ENCODE peak calls at places on chromosomes 6 and 20, in six cellular contexts. One of them, this sample, is unnamed. For H3K9me3, the result is how much of the 10 kb centered on the place peaks cover.

GRCh38 chr6:1561355-1561754 is 48.4 kb upstream of the FOXC1 start:
- DNase-seq in aorta: no peak
- DNase-seq in T-helper 17 cell: no peak
- DNase-seq in uterus: no peak
- DNase-seq in Panc1: no peak
- DNase-seq in CD8-positive, alpha-beta memory T cell: no peak
- DNase-seq in this sample: no peak

GRCh38 chr6:21098744-21099143 is 494.8 kb upstream of the SOX4 start:
- DNase-seq in aorta: no peak
- DNase-seq in T-helper 17 cell: no peak
- DNase-seq in uterus: no peak
- DNase-seq in Panc1: no peak
- DNase-seq in CD8-positive, alpha-beta memory T cell: no peak
- DNase-seq in this sample: no peak

GRCh38 chr6:110017946-110018345 is 39.8 kb downstream of the GPR6 start:
- DNase-seq in T-helper 17 cell: no peak
- DNase-seq in Panc1: no peak
- DNase-seq in uterus: no peak
- DNase-seq in aorta: no peak
- DNase-seq in CD8-positive, alpha-beta memory T cell: no peak
- DNase-seq in this sample: no peak

GRCh38 chr6:161091972-161092701 is 100.6 kb downstream of the MAP3K4 start:
- DNase-seq in Panc1: no peak
- DNase-seq in T-helper 17 cell: no peak
- DNase-seq in aorta: no peak
- DNase-seq in uterus: peak
- DNase-seq in CD8-positive, alpha-beta memory T cell: no peak
- DNase-seq in this sample: peak

GRCh38 chr6:110856296-110856695 is 18.3 kb upstream of the AMD1 start:
- DNase-seq in aorta: no peak
- DNase-seq in uterus: no peak
- DNase-seq in T-helper 17 cell: no peak
- DNase-seq in Panc1: no peak
- DNase-seq in CD8-positive, alpha-beta memory T cell: no peak
- DNase-seq in this sample: no peak

GRCh38 chr20:32470025-32470861 is 112.1 kb downstream of the ASXL1 start:
- DNase-seq in aorta: no peak
- DNase-seq in CD8-positive, alpha-beta memory T cell: no peak
- DNase-seq in T-helper 17 cell: no peak
- DNase-seq in Panc1: no peak
- DNase-seq in uterus: peak
- DNase-seq in this sample: peak

GRCh38 chr6:142458857-142459256 is 157.1 kb downstream of the ADGRG6 start:
- DNase-seq in uterus: no peak
- DNase-seq in CD8-positive, alpha-beta memory T cell: no peak
- DNase-seq in aorta: no peak
- DNase-seq in T-helper 17 cell: no peak
- DNase-seq in Panc1: no peak
- DNase-seq in this sample: no peak

GRCh38 chr20:61960836-61961235 is 104.8 kb downstream of the TAF4 start:
- DNase-seq in T-helper 17 cell: no peak
- DNase-seq in uterus: no peak
- DNase-seq in Panc1: no peak
- DNase-seq in CD8-positive, alpha-beta memory T cell: no peak
- DNase-seq in aorta: peak
- DNase-seq in this sample: no peak

GRCh38 chr20:2399390-2399789 is 18.7 kb downstream of the TGM6 start:
- DNase-seq in uterus: no peak
- DNase-seq in Panc1: no peak
- DNase-seq in aorta: no peak
- DNase-seq in T-helper 17 cell: no peak
- DNase-seq in CD8-positive, alpha-beta memory T cell: no peak
- DNase-seq in this sample: no peak

GRCh38 chr6:17966451-17966850 is 21.0 kb downstream of the KIF13A start:
- DNase-seq in aorta: no peak
- DNase-seq in T-helper 17 cell: no peak
- DNase-seq in CD8-positive, alpha-beta memory T cell: no peak
- DNase-seq in Panc1: no peak
- DNase-seq in uterus: no peak
- DNase-seq in this sample: no peak

GRCh38 chr6:144714031-144714732 is 429.0 kb downstream of the UTRN start:
- DNase-seq in Panc1: no peak
- DNase-seq in uterus: no peak
- DNase-seq in T-helper 17 cell: no peak
- DNase-seq in CD8-positive, alpha-beta memory T cell: no peak
- DNase-seq in aorta: no peak
- DNase-seq in this sample: no peak

GRCh38 chr6:170206317-170206621 is 84.6 kb downstream of the DLL1 start:
- DNase-seq in aorta: no peak
- DNase-seq in uterus: no peak
- DNase-seq in T-helper 17 cell: no peak
- DNase-seq in Panc1: no peak
- DNase-seq in CD8-positive, alpha-beta memory T cell: no peak
- DNase-seq in this sample: no peak

GRCh38 chr6:13262302-13263006 is 65.9 kb downstream of the TBC1D7 start:
- DNase-seq in Panc1: no peak
- DNase-seq in CD8-positive, alpha-beta memory T cell: no peak
- DNase-seq in uterus: no peak
- DNase-seq in T-helper 17 cell: no peak
- DNase-seq in aorta: no peak
- DNase-seq in this sample: no peak

GRCh38 chr6:79684821-79685220 is 53.7 kb downstream of the SH3BGRL2 start:
- DNase-seq in T-helper 17 cell: no peak
- DNase-seq in Panc1: no peak
- DNase-seq in CD8-positive, alpha-beta memory T cell: no peak
- DNase-seq in uterus: no peak
- DNase-seq in aorta: no peak
- DNase-seq in this sample: peak

GRCh38 chr6:155126727-155127439 is 131.8 kb downstream of the TIAM2 start:
- DNase-seq in uterus: no peak
- DNase-seq in Panc1: peak
- DNase-seq in T-helper 17 cell: no peak
- DNase-seq in aorta: no peak
- DNase-seq in CD8-positive, alpha-beta memory T cell: no peak
- DNase-seq in this sample: peak

GRCh38 chr20:64115171-64115911 is 8.0 kb upstream of the NPBWR2 start:
- DNase-seq in aorta: peak
- DNase-seq in uterus: no peak
- DNase-seq in CD8-positive, alpha-beta memory T cell: no peak
- DNase-seq in Panc1: no peak
- DNase-seq in T-helper 17 cell: no peak
- DNase-seq in this sample: no peak

GRCh38 chr6:4372866-4373265 is 237.5 kb upstream of the ECI2 start:
- DNase-seq in uterus: no peak
- DNase-seq in Panc1: no peak
- DNase-seq in CD8-positive, alpha-beta memory T cell: no peak
- DNase-seq in aorta: no peak
- DNase-seq in T-helper 17 cell: no peak
- DNase-seq in this sample: no peak

GRCh38 chr6:121305957-121306607 is 28.2 kb downstream of the TBC1D32 start:
- DNase-seq in Panc1: peak
- DNase-seq in T-helper 17 cell: no peak
- DNase-seq in uterus: no peak
- DNase-seq in aorta: no peak
- DNase-seq in CD8-positive, alpha-beta memory T cell: no peak
- DNase-seq in this sample: peak

GRCh38 chr6:15434263-15434662 is 188.4 kb downstream of the JARID2 start:
- DNase-seq in CD8-positive, alpha-beta memory T cell: no peak
- DNase-seq in T-helper 17 cell: no peak
- DNase-seq in aorta: no peak
- DNase-seq in Panc1: no peak
- DNase-seq in uterus: no peak
- DNase-seq in this sample: no peak

GRCh38 chr6:142174681-142175080 is 27.6 kb downstream of the VTA1 start:
- DNase-seq in aorta: no peak
- DNase-seq in uterus: no peak
- DNase-seq in T-helper 17 cell: no peak
- DNase-seq in Panc1: no peak
- DNase-seq in CD8-positive, alpha-beta memory T cell: no peak
- DNase-seq in this sample: no peak

GRCh38 chr20:50855498-50856474 is 60.9 kb downstream of the BCAS4 start:
- DNase-seq in aorta: no peak
- DNase-seq in T-helper 17 cell: no peak
- DNase-seq in uterus: no peak
- DNase-seq in CD8-positive, alpha-beta memory T cell: no peak
- DNase-seq in Panc1: no peak
- DNase-seq in this sample: no peak

GRCh38 chr6:119581220-119581619 is 231.7 kb upstream of the MAN1A1 start:
- DNase-seq in CD8-positive, alpha-beta memory T cell: no peak
- DNase-seq in T-helper 17 cell: no peak
- DNase-seq in uterus: no peak
- DNase-seq in aorta: no peak
- DNase-seq in Panc1: no peak
- DNase-seq in this sample: no peak

GRCh38 chr6:152348116-152348515 is 289.0 kb downstream of the SYNE1 start:
- DNase-seq in Panc1: no peak
- DNase-seq in uterus: no peak
- DNase-seq in aorta: no peak
- DNase-seq in T-helper 17 cell: no peak
- DNase-seq in CD8-positive, alpha-beta memory T cell: no peak
- DNase-seq in this sample: peak

GRCh38 chr6:144302701-144303351 is 17.7 kb downstream of the UTRN start:
- DNase-seq in aorta: no peak
- DNase-seq in Panc1: no peak
- DNase-seq in CD8-positive, alpha-beta memory T cell: no peak
- DNase-seq in uterus: no peak
- DNase-seq in T-helper 17 cell: no peak
- DNase-seq in this sample: no peak

GRCh38 chr20:15069355-15069754 is 731.9 kb upstream of the FLRT3 start:
- DNase-seq in CD8-positive, alpha-beta memory T cell: no peak
- DNase-seq in uterus: no peak
- DNase-seq in aorta: no peak
- DNase-seq in Panc1: no peak
- DNase-seq in T-helper 17 cell: no peak
- DNase-seq in this sample: no peak

GRCh38 chr6:56652994-56653393 is 10.3 kb upstream of the DST start:
- DNase-seq in uterus: no peak
- DNase-seq in CD8-positive, alpha-beta memory T cell: no peak
- DNase-seq in T-helper 17 cell: no peak
- DNase-seq in Panc1: no peak
- DNase-seq in aorta: no peak
- DNase-seq in this sample: peak

GRCh38 chr6:131995924-131996323 is 44.8 kb upstream of the CCN2 start:
- DNase-seq in uterus: no peak
- DNase-seq in Panc1: peak
- DNase-seq in aorta: no peak
- DNase-seq in T-helper 17 cell: no peak
- DNase-seq in CD8-positive, alpha-beta memory T cell: no peak
- DNase-seq in this sample: peak

GRCh38 chr6:109606362-109606761 is 84.6 kb downstream of the AK9 start:
- DNase-seq in aorta: no peak
- DNase-seq in T-helper 17 cell: no peak
- DNase-seq in uterus: no peak
- DNase-seq in CD8-positive, alpha-beta memory T cell: no peak
- DNase-seq in Panc1: no peak
- DNase-seq in this sample: no peak

GRCh38 chr6:150269857-150270223 is 99.0 kb upstream of the IYD start:
- DNase-seq in uterus: no peak
- DNase-seq in Panc1: no peak
- DNase-seq in T-helper 17 cell: no peak
- DNase-seq in aorta: no peak
- DNase-seq in CD8-positive, alpha-beta memory T cell: no peak
- DNase-seq in this sample: peak

GRCh38 chr6:159304641-159305040 is 135.4 kb downstream of the FNDC1 start:
- DNase-seq in uterus: no peak
- DNase-seq in T-helper 17 cell: no peak
- DNase-seq in Panc1: no peak
- DNase-seq in aorta: no peak
- DNase-seq in CD8-positive, alpha-beta memory T cell: no peak
- DNase-seq in this sample: no peak

GRCh38 chr6:159303784-159304183 is 134.6 kb downstream of the FNDC1 start:
- DNase-seq in uterus: no peak
- DNase-seq in Panc1: no peak
- DNase-seq in aorta: no peak
- DNase-seq in CD8-positive, alpha-beta memory T cell: no peak
- DNase-seq in T-helper 17 cell: no peak
- DNase-seq in this sample: no peak

GRCh38 chr6:159307246-159307790 is 138.1 kb downstream of the FNDC1 start:
- DNase-seq in CD8-positive, alpha-beta memory T cell: no peak
- DNase-seq in T-helper 17 cell: no peak
- DNase-seq in Panc1: no peak
- DNase-seq in aorta: no peak
- DNase-seq in uterus: no peak
- DNase-seq in this sample: no peak

GRCh38 chr6:159305159-159305558 is 136.0 kb downstream of the FNDC1 start:
- DNase-seq in Panc1: no peak
- DNase-seq in T-helper 17 cell: no peak
- DNase-seq in aorta: no peak
- DNase-seq in CD8-positive, alpha-beta memory T cell: no peak
- DNase-seq in uterus: no peak
- DNase-seq in this sample: no peak

GRCh38 chr6:159306134-159306537 is 136.9 kb downstream of the FNDC1 start:
- DNase-seq in Panc1: no peak
- DNase-seq in uterus: no peak
- DNase-seq in aorta: no peak
- DNase-seq in T-helper 17 cell: no peak
- DNase-seq in CD8-positive, alpha-beta memory T cell: no peak
- DNase-seq in this sample: no peak
- H3K9me3 ChIP-seq in Panc1: under half
- H3K9me3 ChIP-seq in uterus: under half
- H3K9me3 ChIP-seq in aorta: under half
- H3K9me3 ChIP-seq in T-helper 17 cell: under half
- H3K9me3 ChIP-seq in CD8-positive, alpha-beta memory T cell: under half
- H3K9me3 ChIP-seq in this sample: under half

GRCh38 chr6:135478626-135479025 is 18.9 kb downstream of the AHI1 start:
- DNase-seq in aorta: no peak
- DNase-seq in T-helper 17 cell: no peak
- DNase-seq in uterus: no peak
- DNase-seq in CD8-positive, alpha-beta memory T cell: no peak
- DNase-seq in Panc1: no peak
- DNase-seq in this sample: no peak
- H3K9me3 ChIP-seq in aorta: under half
- H3K9me3 ChIP-seq in T-helper 17 cell: under half
- H3K9me3 ChIP-seq in uterus: under half
- H3K9me3 ChIP-seq in CD8-positive, alpha-beta memory T cell: under half
- H3K9me3 ChIP-seq in Panc1: under half
- H3K9me3 ChIP-seq in this sample: under half

GRCh38 chr6:168037242-168037641 is 39.8 kb downstream of the KIF25 start:
- DNase-seq in T-helper 17 cell: no peak
- DNase-seq in uterus: no peak
- DNase-seq in aorta: no peak
- DNase-seq in CD8-positive, alpha-beta memory T cell: no peak
- DNase-seq in Panc1: no peak
- DNase-seq in this sample: no peak
- H3K9me3 ChIP-seq in T-helper 17 cell: under half
- H3K9me3 ChIP-seq in uterus: under half
- H3K9me3 ChIP-seq in aorta: under half
- H3K9me3 ChIP-seq in CD8-positive, alpha-beta memory T cell: under half
- H3K9me3 ChIP-seq in Panc1: under half
- H3K9me3 ChIP-seq in this sample: under half

DNA sequence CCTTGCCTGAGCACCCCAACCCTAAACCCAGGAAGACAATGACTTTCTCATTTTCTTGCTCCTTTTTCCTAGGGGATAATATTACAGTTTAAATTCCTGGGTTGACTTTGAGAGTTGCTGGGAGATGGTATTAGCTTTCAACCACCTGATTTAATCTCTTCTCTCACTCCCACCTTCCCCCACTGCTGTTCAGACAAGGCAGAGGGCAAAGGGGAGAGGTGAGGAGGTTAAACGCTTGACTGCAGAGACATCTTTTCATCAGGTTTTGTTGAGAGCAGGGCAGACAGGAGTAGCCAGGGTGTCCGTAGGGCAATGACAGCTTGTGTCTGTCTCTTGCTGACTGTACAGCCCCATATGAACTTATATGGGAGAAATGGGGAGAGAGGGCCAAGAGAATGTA is 811.2 kb downstream of the MAFB start:
- DNase-seq in T-helper 17 cell: no peak
- DNase-seq in CD8-positive, alpha-beta memory T cell: no peak
- DNase-seq in uterus: no peak
- DNase-seq in aorta: no peak
- DNase-seq in Panc1: no peak
- DNase-seq in this sample: no peak
- H3K9me3 ChIP-seq in T-helper 17 cell: under half
- H3K9me3 ChIP-seq in CD8-positive, alpha-beta memory T cell: under half
- H3K9me3 ChIP-seq in uterus: under half
- H3K9me3 ChIP-seq in aorta: under half
- H3K9me3 ChIP-seq in Panc1: under half
- H3K9me3 ChIP-seq in this sample: under half

This sample was measured in fibroblast of lung.